ENCODE peak calls at places on chromosomes 16 and 17, in ten cellular contexts. Y is erythroblast, Z is midbrain, P is AG10803, J is NCI-H1436, Q is body of pancreas, A is NCI-H1105 treated with DMSO at 0.1 percent for 48 hours, K is MM.1S, I is mammary epithelial cell, S is NCI-H460. N is an unnamed sample.

GRCh38 chr17:21098934-21099687 is 27.7 kb upstream of the DHRS7B start:
- DNase-seq in Y (peak; percentile 93), Z (peak; percentile 38), P (peak; percentile 48), J (peak; percentile 96), Q (peak; percentile 25), A (peak; percentile 95), K (peak; percentile 94), I (peak; percentile 87), S (peak; percentile 84), N (peak; percentile 56)

GRCh38 chr16:30490210-30490609 is 17.7 kb downstream of the ITGAL start:
- DNase-seq in Y (no peak), Z (peak; percentile 4), P (peak; percentile 5), J (no peak), Q (no peak), A (no peak), K (no peak), I (peak; percentile 98), S (no peak), N (no peak)

GRCh38 chr16:4175849-4176248 is 59.6 kb upstream of the ADCY9 start:
- DNase-seq in Y (no peak), Z (no peak), P (peak; percentile 13), J (no peak), Q (no peak), A (no peak), K (no peak), I (no peak), S (no peak), N (no peak)

GRCh38 chr17:62014526-62014925 is 50.6 kb downstream of the MED13 start:
- DNase-seq in Y (no peak), Z (no peak), P (peak; percentile 43), J (no peak), Q (no peak), A (no peak), K (no peak), I (no peak), S (no peak), N (no peak)

GRCh38 chr17:54992797-54993639 is 24.5 kb downstream of the STXBP4 start:
- DNase-seq in Y (peak; percentile 58), Z (peak; percentile 23), P (peak; percentile 57), J (peak; percentile 74), Q (no peak), A (peak; percentile 70), K (peak; percentile 64), I (peak; percentile 30), S (peak; percentile 64), N (no peak)

GRCh38 chr16:3175157-3176153 is 12.5 kb upstream of the OR1F1 start:
- DNase-seq in Y (peak; percentile 78), Z (no peak), P (no peak), J (no peak), Q (no peak), A (no peak), K (no peak), I (peak; percentile 78), S (peak; percentile 79), N (no peak)

GRCh38 chr17:70478883-70479282 is 309.6 kb downstream of the KCNJ2 start:
- DNase-seq in Y (no peak), Z (no peak), P (no peak), J (no peak), Q (no peak), A (no peak), K (no peak), I (no peak), S (no peak), N (no peak)

GRCh38 chr17:20300399-20301037 is 166.8 kb downstream of the LGALS9B start:
- DNase-seq in Y (no peak), Z (peak; percentile 33), P (peak; percentile 83), J (no peak), Q (no peak), A (no peak), K (no peak), I (no peak), S (no peak), N (no peak)

GRCh38 chr17:77734371-77735050 is 224.0 kb upstream of the TNRC6C start:
- DNase-seq in Y (peak; percentile 27), Z (peak; percentile 88), P (peak; percentile 51), J (peak; percentile 91), Q (peak; percentile 57), A (peak; percentile 96), K (no peak), I (no peak), S (peak; percentile 3), N (peak; percentile 78)

GRCh38 chr16:12255473-12255872 is 278.9 kb downstream of the SNX29 start:
- DNase-seq in Y (no peak), Z (no peak), P (peak; percentile 9), J (no peak), Q (no peak), A (no peak), K (peak; percentile 11), I (peak; percentile 3), S (no peak), N (no peak)

GRCh38 chr16:68978303-68978954 is 127.0 kb upstream of the HAS3 start:
- DNase-seq in Y (no peak), Z (no peak), P (no peak), J (no peak), Q (no peak), A (no peak), K (no peak), I (no peak), S (no peak), N (no peak)

GRCh38 chr17:46764709-46765401 is 53.6 kb downstream of the WNT3 start:
- DNase-seq in Y (peak; percentile 22), Z (no peak), P (peak; percentile 84), J (no peak), Q (peak; percentile 88), A (peak; percentile 46), K (no peak), I (peak; percentile 46), S (no peak), N (no peak)

GRCh38 chr17:71921726-71922320 is 199.0 kb upstream of the SOX9 start:
- DNase-seq in Y (no peak), Z (no peak), P (peak; percentile 14), J (no peak), Q (no peak), A (no peak), K (no peak), I (peak; percentile 85), S (no peak), N (no peak)

GRCh38 chr16:29820730-29821662 is 734 bp downstream of the MVP start:
- DNase-seq in Y (no peak), Z (no peak), P (peak; percentile 32), J (no peak), Q (peak; percentile 80), A (no peak), K (peak; percentile 62), I (peak; percentile 55), S (no peak), N (peak; percentile 91)

GRCh38 chr16:4370151-4370550 is 1.5 kb upstream of the VASN start:
- DNase-seq in Y (no peak), Z (no peak), P (no peak), J (no peak), Q (no peak), A (no peak), K (no peak), I (no peak), S (no peak), N (no peak)

GRCh38 chr16:70656065-70656711 is 9.8 kb downstream of the IL34 start:
- DNase-seq in Y (no peak), Z (no peak), P (no peak), J (no peak), Q (no peak), A (no peak), K (no peak), I (no peak), S (no peak), N (no peak)

GRCh38 chr17:8015236-8015956 is 13.0 kb downstream of the GUCY2D start:
- DNase-seq in Y (no peak), Z (no peak), P (no peak), J (no peak), Q (no peak), A (no peak), K (no peak), I (no peak), S (no peak), N (no peak)

GRCh38 chr16:24776486-24777220 is 47.2 kb downstream of the TNRC6A start:
- DNase-seq in Y (peak; percentile 81), Z (peak; percentile 29), P (peak; percentile 55), J (no peak), Q (peak; percentile 28), A (no peak), K (no peak), I (no peak), S (no peak), N (no peak)

GRCh38 chr17:6455321-6455705 is 11.1 kb downstream of the PIMREG start:
- DNase-seq in Y (no peak), Z (no peak), P (no peak), J (peak; percentile 43), Q (peak; percentile 31), A (no peak), K (peak; percentile 75), I (no peak), S (no peak), N (peak; percentile 62)

GRCh38 chr17:77291591-77292386 is 151.0 kb downstream of the SEC14L1 start:
- DNase-seq in Y (no peak), Z (no peak), P (no peak), J (no peak), Q (no peak), A (no peak), K (no peak), I (no peak), S (no peak), N (no peak)

GRCh38 chr17:76696763-76697701 is 13.7 kb downstream of the MXRA7 start:
- DNase-seq in Y (no peak), Z (no peak), P (no peak), J (no peak), Q (no peak), A (no peak), K (no peak), I (no peak), S (no peak), N (no peak)

GRCh38 chr16:75494184-75494583 is 1.1 kb downstream of the CHST6 start:
- DNase-seq in Y (no peak), Z (peak; percentile 33), P (no peak), J (no peak), Q (no peak), A (no peak), K (no peak), I (no peak), S (no peak), N (no peak)

GRCh38 chr17:77737442-77738265 is 220.8 kb upstream of the TNRC6C start:
- DNase-seq in Y (no peak), Z (no peak), P (no peak), J (peak; percentile 92), Q (no peak), A (peak; percentile 96), K (no peak), I (no peak), S (no peak), N (no peak)

GRCh38 chr16:57994778-57995177 is 5.7 kb downstream of the ZNF319 start:
- DNase-seq in Y (peak; percentile 72), Z (no peak), P (peak; percentile 31), J (no peak), Q (no peak), A (no peak), K (peak; percentile 48), I (peak; percentile 22), S (peak; percentile 58), N (peak; percentile 51)

GRCh38 chr17:51612692-51613091 is 352.3 kb downstream of the UTP18 start:
- DNase-seq in Y (no peak), Z (no peak), P (no peak), J (no peak), Q (no peak), A (no peak), K (no peak), I (no peak), S (no peak), N (no peak)

GRCh38 chr17:48012151-48012520 is 25.5 kb downstream of the COPZ2 start:
- DNase-seq in Y (peak; percentile 70), Z (peak; percentile 29), P (peak; percentile 30), J (peak; percentile 94), Q (peak; percentile 54), A (peak; percentile 90), K (peak; percentile 85), I (no peak), S (no peak), N (peak; percentile 59)

GRCh38 chr17:29190039-29190438 is 9.8 kb upstream of the MYO18A start:
- DNase-seq in Y (no peak), Z (no peak), P (no peak), J (no peak), Q (no peak), A (no peak), K (no peak), I (no peak), S (no peak), N (no peak)

GRCh38 chr16:51577621-51578303 is 426.7 kb upstream of the SALL1 start:
- DNase-seq in Y (no peak), Z (no peak), P (no peak), J (no peak), Q (no peak), A (peak; percentile 19), K (no peak), I (peak; percentile 97), S (peak; percentile 26), N (no peak)